ENCODE peak calls at places on chromosomes 6 and 20, in six cellular contexts. Y, I, G, T, D and C are unnamed samples.

GRCh38 chr6:104908031-104908430 is 48.3 kb upstream of the HACE1 start:
- DNase-seq in I (no peak), T (no peak), G (peak; percentile 54), D (no peak), Y (no peak), C (no peak)

GRCh38 chr6:33799714-33800113 is 4.1 kb downstream of the MLN start:
- DNase-seq in Y (no peak), T (no peak), I (no peak), D (no peak), G (peak; percentile 38), C (no peak)

GRCh38 chr20:43752561-43753301 is 25.9 kb upstream of the GTSF1L start:
- DNase-seq in G (peak; percentile 87), Y (peak; percentile 62), I (no peak), D (no peak), T (no peak), C (no peak)

GRCh38 chr20:48791014-48791413 is 36.8 kb downstream of the PREX1 start:
- DNase-seq in I (no peak), Y (no peak), G (peak; percentile 24), T (no peak), D (no peak), C (no peak)

GRCh38 chr6:144215402-144215931 is 65.2 kb downstream of the STX11 start:
- DNase-seq in D (no peak), G (peak; percentile 70), I (peak; percentile 31), T (peak; percentile 30), Y (peak; percentile 44), C (no peak)

GRCh38 chr6:33437666-33438065 is 16.7 kb upstream of the ZBTB9 start:
- DNase-seq in Y (no peak), T (no peak), G (no peak), D (no peak), I (no peak), C (no peak)

GRCh38 chr20:50438986-50439407 is 71.2 kb upstream of the PTPN1 start:
- DNase-seq in G (peak; percentile 93), T (no peak), Y (no peak), D (no peak), I (no peak), C (no peak)

GRCh38 chr6:34358389-34358906 is 34.0 kb downstream of the NUDT3 start:
- DNase-seq in G (peak; percentile 51), D (no peak), Y (no peak), I (peak; percentile 44), T (no peak), C (no peak)

GRCh38 chr6:109772961-109773431 is 81.9 kb downstream of the FIG4 start:
- DNase-seq in D (no peak), G (peak; percentile 30), T (no peak), Y (no peak), I (peak; percentile 29), C (peak; percentile 2)

GRCh38 chr6:140050232-140050995 is 676.0 kb upstream of the CITED2 start:
- DNase-seq in T (peak; percentile 13), G (peak; percentile 76), I (no peak), D (no peak), Y (no peak), C (no peak)

GRCh38 chr6:142474446-142475289 is 172.9 kb downstream of the ADGRG6 start:
- DNase-seq in T (no peak), D (no peak), Y (no peak), I (peak; percentile 15), G (peak; percentile 65), C (no peak)

GRCh38 chr20:19073584-19074198 is 138.8 kb upstream of the SLC24A3 start:
- DNase-seq in I (no peak), G (no peak), T (no peak), D (no peak), Y (no peak), C (no peak)

GRCh38 chr6:19873031-19873430 is 35.9 kb downstream of the ID4 start:
- DNase-seq in T (no peak), I (no peak), D (no peak), G (peak; percentile 8), Y (no peak), C (no peak)

GRCh38 chr20:25199473-25200265 is 4.2 kb downstream of the ENTPD6 start:
- DNase-seq in T (no peak), G (no peak), I (no peak), Y (no peak), D (no peak), C (no peak)

GRCh38 chr6:32995448-32995847 is 13.9 kb downstream of the HLA-DOA start:
- DNase-seq in Y (no peak), G (no peak), D (no peak), T (no peak), I (no peak), C (no peak)

GRCh38 chr6:125117818-125118217 is 35.8 kb upstream of the TPD52L1 start:
- DNase-seq in T (no peak), I (no peak), D (no peak), G (peak; percentile 42), Y (no peak), C (no peak)

GRCh38 chr6:40796280-40797223 is 209.4 kb upstream of the LRFN2 start:
- DNase-seq in T (no peak), Y (no peak), D (no peak), G (peak; percentile 43), I (no peak), C (no peak)

GRCh38 chr6:163349001-163349680 is 65.4 kb upstream of the QKI start:
- DNase-seq in Y (no peak), D (peak; percentile 45), T (no peak), I (no peak), G (peak; percentile 10), C (peak; percentile 82)

GRCh38 chr6:47655719-47656595 is 42.4 kb upstream of the ADGRF4 start:
- DNase-seq in D (no peak), T (peak; percentile 16), Y (peak; percentile 50), I (no peak), G (peak; percentile 53), C (no peak)

GRCh38 chr20:16520154-16520553 is 53.1 kb downstream of the KIF16B start:
- DNase-seq in D (no peak), Y (no peak), G (no peak), I (no peak), T (no peak), C (no peak)
- H3K27ac ChIP-seq in D (no peak overlapping the region), Y (no peak overlapping the region), G (no peak overlapping the region), I (no peak overlapping the region), T (no peak overlapping the region), C (no peak overlapping the region)

GRCh38 chr6:53802582-53802981 is 7.8 kb downstream of the LRRC1 start:
- DNase-seq in T (no peak), D (no peak), Y (no peak), I (no peak), G (no peak), C (no peak)

GRCh38 chr6:53800976-53801375 is 6.2 kb downstream of the LRRC1 start:
- DNase-seq in Y (no peak), T (no peak), G (no peak), I (no peak), D (no peak), C (no peak)

GRCh38 chr6:53805725-53806124 is 10.9 kb downstream of the LRRC1 start:
- DNase-seq in Y (no peak), I (no peak), G (no peak), D (no peak), T (no peak), C (no peak)

GRCh38 chr6:53805016-53805415 is 10.2 kb downstream of the LRRC1 start:
- DNase-seq in I (no peak), T (no peak), G (no peak), D (no peak), Y (no peak), C (no peak)

GRCh38 chr6:53803081-53803860 is 8.5 kb downstream of the LRRC1 start:
- DNase-seq in Y (no peak), D (no peak), I (no peak), T (no peak), G (no peak), C (no peak)
- H3K27ac ChIP-seq in Y (no peak overlapping the region), D (no peak overlapping the region), I (no peak overlapping the region), T (no peak overlapping the region), G (no peak overlapping the region), C (no peak overlapping the region)

DNA sequence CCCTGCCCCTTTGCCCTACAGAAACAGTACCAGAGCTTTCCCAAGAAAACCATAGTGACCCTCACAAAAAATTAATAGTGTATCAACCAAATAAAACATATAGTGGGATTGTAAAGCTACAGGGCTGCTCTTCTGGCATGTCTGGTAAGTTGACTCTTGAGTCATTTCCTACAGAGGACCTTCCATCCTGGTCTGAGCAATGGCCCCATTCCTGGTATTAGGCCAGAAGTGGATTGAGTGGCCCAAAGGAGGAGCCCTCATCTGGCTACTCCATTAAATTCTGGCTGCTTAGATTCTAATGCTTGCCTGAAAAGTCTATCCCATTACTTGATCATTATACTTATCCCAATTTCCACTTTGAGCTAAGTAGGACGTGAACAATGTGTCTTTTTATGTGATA is 150.9 kb upstream of the HMGN3 start:
- DNase-seq in I (no peak), Y (no peak), G (no peak), T (no peak), D (no peak), C (no peak)
- H3K27ac ChIP-seq in I (peak overlapping the region; percentile 54), Y (no peak overlapping the region), G (no peak overlapping the region), T (no peak overlapping the region), D (no peak overlapping the region), C (no peak overlapping the region)

GRCh38 chr6:95518630-95519227 is 58.6 kb upstream of the MANEA start:
- DNase-seq in D (no peak), Y (no peak), G (no peak), I (no peak), T (no peak), C (no peak)

GRCh38 chr6:95521181-95521580 is 56.2 kb upstream of the MANEA start:
- DNase-seq in D (no peak), Y (no peak), G (no peak), I (no peak), T (no peak), C (no peak)

GRCh38 chr6:95517004-95517403 is 60.3 kb upstream of the MANEA start:
- DNase-seq in Y (no peak), D (no peak), I (no peak), G (no peak), T (no peak), C (no peak)

GRCh38 chr6:95515975-95516374 is 61.4 kb upstream of the MANEA start:
- DNase-seq in T (no peak), Y (no peak), G (no peak), D (no peak), I (no peak), C (no peak)

GRCh38 chr6:95519228-95520037 is 57.9 kb upstream of the MANEA start:
- DNase-seq in D (no peak), Y (no peak), I (no peak), G (no peak), T (no peak), C (no peak)
- H3K27ac ChIP-seq in D (no peak overlapping the region), Y (no peak overlapping the region), I (no peak overlapping the region), G (no peak overlapping the region), T (no peak overlapping the region), C (no peak overlapping the region)

DNA sequence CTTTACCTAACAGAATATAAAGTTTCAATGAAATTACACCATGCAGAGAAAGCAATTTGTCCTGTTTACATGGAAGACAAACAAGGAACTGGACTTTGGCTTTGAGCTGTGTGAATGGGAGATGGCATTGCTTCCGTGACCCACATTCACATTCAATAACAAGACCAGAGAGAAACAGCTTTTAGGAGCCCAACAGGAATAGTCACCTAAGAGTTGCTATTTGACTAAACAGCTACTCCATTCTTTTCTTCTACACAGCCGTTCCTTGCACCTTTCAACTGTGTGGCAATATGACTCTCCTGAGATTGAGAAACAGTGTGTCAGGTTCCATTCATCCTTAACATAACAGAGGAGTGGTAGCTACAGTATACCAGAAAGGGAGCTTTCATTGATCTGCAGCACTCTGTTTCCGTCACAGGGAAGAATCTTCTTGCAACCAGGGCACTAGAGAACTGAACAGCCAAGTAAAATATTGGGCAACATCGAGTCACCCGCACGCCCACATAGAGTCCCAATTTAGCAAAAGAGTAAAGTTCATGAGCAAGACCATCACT is 355.1 kb downstream of the HAO1 start:
- DNase-seq in D (no peak), G (peak; percentile 52), I (no peak), T (no peak), Y (no peak), C (no peak)
- H3K27ac ChIP-seq in D (no peak overlapping the region), G (no peak overlapping the region), I (no peak overlapping the region), T (no peak overlapping the region), Y (no peak overlapping the region), C (no peak overlapping the region)